ENCODE peak calls at places on chromosomes 1 and 21, in four cellular contexts. G, R, X and I are unnamed samples.

GRCh38 chr1:85464497-85465098 is 361 bp downstream of the DDAH1 start:
- DNase-seq in X (peak), R (peak), G (peak), I (no peak)

GRCh38 chr1:84300991-84301758 is at the start of gene SAMD13:
- DNase-seq in X (peak), R (no peak), G (peak), I (no peak)

GRCh38 chr1:20426371-20426770 is 59.6 kb downstream of the CAMK2N1 start:
- DNase-seq in R (no peak), X (no peak), G (peak), I (no peak)

GRCh38 chr1:184002071-184002470 is 35.5 kb downstream of the COLGALT2 start:
- DNase-seq in R (no peak), X (peak), G (no peak), I (no peak)

GRCh38 chr1:155893389-155894142 is 17.6 kb downstream of the RIT1 start:
- DNase-seq in R (no peak), X (peak), G (peak), I (no peak)

GRCh38 chr1:53552981-53553733 is 94.0 kb downstream of the DMRTB1 start:
- DNase-seq in X (peak), G (peak), R (no peak), I (no peak)

GRCh38 chr1:35558374-35559316 is 1.0 kb downstream of the NCDN start:
- DNase-seq in X (no peak), R (no peak), G (peak), I (no peak)

GRCh38 chr1:21659924-21660326 is 9.2 kb downstream of the RAP1GAP start:
- DNase-seq in R (no peak), X (no peak), G (no peak), I (no peak)

GRCh38 chr1:178870944-178871343 is at the start of gene ANGPTL1:
- DNase-seq in G (no peak), X (peak), R (no peak), I (no peak)

GRCh38 chr1:204479387-204480136 is 15.0 kb downstream of the PIK3C2B start:
- DNase-seq in G (no peak), R (no peak), X (no peak), I (no peak)

GRCh38 chr1:232962761-232963357 is 12.4 kb downstream of the NTPCR start:
- DNase-seq in R (no peak), X (peak), G (no peak), I (no peak)

GRCh38 chr21:37903396-37903795 is 12.9 kb downstream of the KCNJ6 start:
- DNase-seq in R (no peak), G (no peak), X (no peak), I (no peak)

GRCh38 chr1:174258148-174258550 is 98.8 kb downstream of the RABGAP1L start:
- DNase-seq in G (no peak), R (no peak), X (peak), I (no peak)

GRCh38 chr1:178946855-178947687 is 76.2 kb upstream of the ANGPTL1 start:
- DNase-seq in X (no peak), R (no peak), G (no peak), I (no peak)

GRCh38 chr1:5620418-5620817 is 371.8 kb downstream of the NPHP4 start:
- DNase-seq in G (no peak), R (no peak), X (no peak), I (no peak)

GRCh38 chr1:13801232-13801631 is 101.2 kb downstream of the PRDM2 start:
- DNase-seq in G (peak), R (no peak), X (no peak), I (no peak)

GRCh38 chr1:152999818-153000217 is 1.7 kb upstream of the SPRR3 start:
- DNase-seq in X (no peak), R (no peak), G (no peak), I (no peak)

GRCh38 chr1:63038586-63038985 is 254.7 kb downstream of the ATG4C start:
- DNase-seq in G (no peak), X (no peak), R (no peak), I (no peak)

GRCh38 chr1:1055841-1056736 is 18.0 kb downstream of the RNF223 start:
- DNase-seq in X (no peak), R (no peak), G (no peak), I (no peak)

GRCh38 chr1:234591131-234591530 is 18.8 kb downstream of the IRF2BP2 start:
- DNase-seq in R (no peak), G (no peak), X (no peak), I (no peak)

GRCh38 chr1:234593109-234593508 is 16.9 kb downstream of the IRF2BP2 start:
- DNase-seq in X (no peak), G (no peak), R (no peak), I (no peak)

GRCh38 chr1:234593771-234594504 is 16.0 kb downstream of the IRF2BP2 start:
- DNase-seq in R (no peak), X (no peak), G (no peak), I (no peak)

GRCh38 chr1:234589854-234590620 is 19.9 kb downstream of the IRF2BP2 start:
- DNase-seq in R (no peak), G (no peak), X (no peak), I (no peak)

DNA sequence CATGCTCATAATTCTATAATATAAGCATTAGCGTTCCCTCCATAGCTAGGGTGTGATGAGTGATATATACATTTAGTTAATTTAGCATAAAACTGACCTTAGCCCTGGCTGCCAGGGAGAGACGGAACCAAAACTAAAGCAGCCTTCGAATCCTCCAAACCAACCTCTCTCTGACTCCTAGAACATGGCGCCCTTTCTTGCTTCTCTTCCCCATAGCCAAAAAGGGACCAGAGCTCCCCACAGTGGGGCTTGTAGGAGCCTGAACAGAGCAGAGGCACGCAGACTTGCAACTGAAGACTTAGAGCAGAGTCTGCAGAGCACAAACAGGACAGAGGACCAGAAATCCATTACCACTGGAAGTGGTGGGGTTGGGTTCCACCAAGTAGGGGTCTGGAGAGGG is 17.7 kb downstream of the IRF2BP2 start:
- DNase-seq in R (no peak), X (no peak), G (no peak), I (no peak)
- TF ChIP-seq POLR2A in R (no peak), X (no peak), G (no peak), I (no peak)

GRCh38 chr1:38512789-38513188 is 346.8 kb downstream of the RRAGC start:
- DNase-seq in G (peak), X (no peak), R (no peak), I (no peak)
- TF ChIP-seq POLR2A in G (no peak), X (no peak), R (no peak), I (no peak)

GRCh38 chr1:65991694-65992093 is 199.0 kb downstream of the PDE4B start:
- DNase-seq in R (no peak), G (no peak), X (no peak), I (no peak)
- TF ChIP-seq POLR2A in R (no peak), G (no peak), X (no peak), I (no peak)

GRCh38 chr1:206469933-206470691 is at the start of gene IKBKE:
- DNase-seq in X (peak), R (no peak), G (no peak), I (no peak)
- TF ChIP-seq POLR2A in X (no peak), R (no peak), G (no peak), I (peak)

GRCh38 chr1:17416389-17416788 is 23.1 kb downstream of the RCC2 start:
- DNase-seq in R (no peak), X (no peak), G (no peak), I (no peak)
- TF ChIP-seq POLR2A in R (no peak), X (no peak), G (no peak), I (no peak)

GRCh38 chr21:43866233-43866632 is 1.2 kb downstream of the AGPAT3 start:
- DNase-seq in R (no peak), G (no peak), X (peak), I (no peak)

GRCh38 chr21:43865471-43866181 is 603 bp downstream of the AGPAT3 start:
- DNase-seq in R (no peak), G (no peak), X (peak), I (no peak)

GRCh38 chr21:43867332-43867703 is 2.3 kb downstream of the AGPAT3 start:
- DNase-seq in R (no peak), X (no peak), G (no peak), I (no peak)

GRCh38 chr21:43867936-43868335 is 2.9 kb downstream of the AGPAT3 start:
- DNase-seq in G (no peak), R (no peak), X (no peak), I (no peak)

DNA sequence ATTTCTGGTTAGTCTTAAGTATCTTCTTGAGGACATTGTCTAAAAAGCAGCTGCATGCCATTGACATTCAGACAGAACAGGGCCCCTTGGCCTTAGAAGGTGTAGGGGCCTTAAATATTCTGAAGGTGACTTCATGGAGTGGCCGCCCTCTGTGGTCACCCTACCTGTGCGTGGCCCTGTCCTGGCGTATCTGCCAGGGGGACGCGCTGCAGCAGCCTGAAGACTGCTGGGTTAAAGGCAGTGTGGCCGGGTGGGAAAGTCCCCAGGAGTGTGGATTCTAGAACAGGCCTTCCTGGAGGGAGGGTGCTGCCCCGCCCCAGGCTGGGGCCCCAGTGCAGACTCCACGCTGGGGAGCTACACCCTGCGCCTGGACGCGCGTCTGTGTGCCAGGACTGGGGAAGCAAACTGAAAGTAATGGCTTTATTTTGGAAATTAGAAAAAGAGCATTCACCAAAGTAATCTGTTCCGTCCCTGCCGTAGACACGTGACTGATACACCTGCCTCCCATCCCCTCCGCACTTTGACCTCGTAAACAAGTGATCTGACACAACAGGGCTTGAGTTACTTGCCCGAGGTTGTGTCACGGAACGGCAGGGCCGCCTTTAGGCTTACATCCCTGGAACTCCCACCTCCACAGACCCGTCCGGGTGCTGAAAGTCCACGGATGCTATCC is 1.8 kb downstream of the AGPAT3 start:
- DNase-seq in R (no peak), G (no peak), X (no peak), I (no peak)
- TF ChIP-seq POLR2A in R (no peak), G (no peak), X (no peak), I (no peak)